ENCODE peak calls at places on chromosome 9, in nine cellular contexts. A is neural crest cell, M is B cell, I is cardiac fibroblast, S is fibroblast of lung, P is keratinocyte, Q is hepatocyte, T is HFF-Myc, C is transverse colon. F is an unnamed sample.

GRCh38 chr9:98652741-98653140 is 56.0 kb downstream of the GABBR2 start:
- DNase-seq in A (no peak), C (no peak), T (no peak), I (no peak), P (no peak), S (no peak), M (no peak), Q (no peak), F (no peak)

GRCh38 chr9:126752376-126752775 is 52.5 kb upstream of the ZBTB43 start:
- DNase-seq in A (no peak), C (no peak), Q (peak; percentile 60), T (no peak), M (no peak), S (no peak), P (no peak), I (no peak), F (no peak)

GRCh38 chr9:87601175-87601574 is 103.5 kb downstream of the DAPK1 start:
- DNase-seq in A (no peak), S (no peak), P (no peak), T (no peak), Q (peak; percentile 49), C (peak; percentile 77), M (no peak), I (no peak), F (peak; percentile 29)

GRCh38 chr9:123335227-123335985 is 20.6 kb upstream of the CRB2 start:
- DNase-seq in C (no peak), T (peak; percentile 24), S (peak; percentile 59), I (peak; percentile 73), A (no peak), P (no peak), M (peak; percentile 63), Q (peak; percentile 89), F (no peak)

GRCh38 chr9:137486545-137487453 is 27.7 kb upstream of the NSMF start:
- DNase-seq in M (no peak), C (no peak), P (no peak), T (no peak), Q (no peak), I (no peak), A (no peak), S (no peak), F (no peak)

GRCh38 chr9:137080260-137081122 is 3.2 kb downstream of the UAP1L1 start:
- DNase-seq in T (no peak), S (no peak), C (no peak), Q (no peak), I (no peak), M (no peak), P (no peak), A (no peak), F (no peak)

GRCh38 chr9:134293576-134294227 is 32.6 kb upstream of the RXRA start:
- DNase-seq in M (no peak), S (peak; percentile 11), Q (peak; percentile 35), T (no peak), A (no peak), P (no peak), I (peak; percentile 23), C (no peak), F (no peak)

GRCh38 chr9:123375725-123376132 is 19.7 kb downstream of the CRB2 start:
- DNase-seq in P (no peak), S (peak; percentile 12), T (no peak), A (no peak), I (peak; percentile 35), M (no peak), C (peak; percentile 85), Q (peak; percentile 86), F (no peak)

GRCh38 chr9:133463234-133463863 is 3.6 kb downstream of the CACFD1 start:
- DNase-seq in S (no peak), T (no peak), A (no peak), I (no peak), C (no peak), P (no peak), Q (no peak), M (no peak), F (peak; percentile 23)

GRCh38 chr9:133227242-133227860 is 18.3 kb upstream of the OBP2B start:
- DNase-seq in A (no peak), P (no peak), M (no peak), C (no peak), I (no peak), Q (no peak), T (no peak), S (no peak), F (no peak)

GRCh38 chr9:101477736-101478135 is 42.2 kb upstream of the ALDOB start:
- DNase-seq in T (no peak), Q (no peak), S (no peak), M (no peak), P (no peak), I (no peak), C (no peak), A (no peak), F (no peak)

GRCh38 chr9:35488566-35489312 is 1.2 kb upstream of the RUSC2 start:
- DNase-seq in Q (no peak), S (no peak), A (no peak), I (no peak), T (no peak), C (no peak), P (no peak), M (no peak), F (no peak)

GRCh38 chr9:2228641-2229040 is 213.5 kb downstream of the SMARCA2 start:
- DNase-seq in M (no peak), T (no peak), I (no peak), S (no peak), A (no peak), P (no peak), Q (no peak), C (no peak), F (no peak)

GRCh38 chr9:11275158-11275695 is 662.4 kb upstream of the PTPRD start:
- DNase-seq in S (no peak), A (no peak), M (no peak), I (no peak), C (no peak), P (no peak), T (no peak), Q (peak; percentile 33), F (no peak)

GRCh38 chr9:91949946-91950664 is at the start of gene ROR2:
- DNase-seq in C (peak; percentile 75), I (peak; percentile 86), M (no peak), A (peak; percentile 82), T (no peak), Q (peak; percentile 94), P (no peak), S (peak; percentile 70), F (peak; percentile 66)

GRCh38 chr9:5643005-5643624 is 14.2 kb downstream of the RIC1 start:
- DNase-seq in I (no peak), Q (no peak), T (no peak), S (no peak), P (no peak), M (no peak), A (no peak), C (no peak), F (no peak)

GRCh38 chr9:93028448-93029006 is 30.0 kb upstream of the SUSD3 start:
- DNase-seq in Q (no peak), A (no peak), T (no peak), P (no peak), I (peak; percentile 16), S (no peak), M (peak; percentile 85), C (peak; percentile 16), F (no peak)

GRCh38 chr9:36913393-36914211 is 120.5 kb downstream of the PAX5 start:
- DNase-seq in Q (no peak), T (no peak), M (no peak), S (no peak), P (no peak), A (no peak), I (no peak), C (no peak), F (no peak)
- TF ChIP-seq CTCF in Q (no peak), T (peak; percentile 12), M (no peak), S (no peak), P (peak; percentile 32), A (no peak), I (peak; percentile 27), C (no peak), F (no peak)

GRCh38 chr9:16743375-16743774 is 127.1 kb downstream of the BNC2 start:
- DNase-seq in A (no peak), P (no peak), Q (no peak), I (no peak), M (no peak), S (no peak), C (no peak), T (no peak), F (no peak)
- TF ChIP-seq CTCF in A (no peak), P (no peak), Q (no peak), I (no peak), M (no peak), S (no peak), C (no peak), T (no peak), F (no peak)

GRCh38 chr9:90915693-90916092 is 114.1 kb downstream of the SYK start:
- DNase-seq in C (peak; percentile 58), I (no peak), Q (peak; percentile 46), S (peak; percentile 46), T (no peak), P (no peak), A (no peak), M (no peak), F (peak; percentile 28)
- TF ChIP-seq CTCF in C (no peak), I (peak; percentile 45), Q (peak; percentile 31), S (peak; percentile 46), T (peak; percentile 47), P (peak; percentile 42), A (no peak), M (no peak), F (no peak)

DNA sequence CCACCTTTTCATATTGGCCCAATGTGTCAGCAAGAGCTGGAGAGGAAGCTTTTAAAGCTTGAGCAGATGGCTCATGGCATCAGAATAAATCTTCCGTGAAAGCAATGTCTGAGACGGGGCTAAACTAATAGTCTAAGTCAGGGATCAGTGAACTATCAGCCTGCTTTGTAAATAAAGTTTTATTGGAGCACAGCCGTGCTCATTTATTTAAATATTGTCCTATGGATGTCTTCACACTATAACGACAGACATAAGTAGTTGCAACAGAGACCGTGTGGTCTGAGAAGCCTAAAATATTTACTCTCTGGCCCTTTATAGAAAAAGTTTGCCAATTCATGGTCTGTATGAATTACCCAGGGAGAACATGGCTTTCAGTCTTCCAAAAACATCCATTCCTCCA is 85.6 kb upstream of the SLC44A1 start:
- DNase-seq in Q (no peak), M (no peak), C (no peak), A (no peak), S (no peak), P (no peak), I (no peak), T (no peak), F (no peak)
- TF ChIP-seq CTCF in Q (no peak), M (no peak), C (no peak), A (no peak), S (no peak), P (no peak), I (no peak), T (no peak), F (no peak)

DNA sequence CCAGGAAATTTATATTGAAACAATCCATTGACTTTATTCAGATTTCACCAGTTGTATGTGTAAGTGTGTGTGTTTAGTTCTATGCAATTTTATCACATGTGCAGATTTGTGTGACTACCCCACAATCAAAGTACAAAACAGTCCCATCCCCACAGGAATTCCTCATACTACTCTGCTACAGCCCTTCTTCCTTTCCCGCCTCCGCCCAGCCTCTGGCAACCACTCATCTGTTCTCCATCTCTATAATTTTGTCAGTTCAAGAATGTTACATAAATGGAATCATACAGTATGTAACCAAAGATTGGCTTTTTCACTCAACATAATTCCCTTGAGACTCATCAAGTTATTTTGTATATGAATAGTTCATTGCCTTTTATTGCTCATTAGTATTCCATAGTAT is 289.1 kb downstream of the GADD45G start:
- DNase-seq in A (no peak), P (no peak), T (no peak), I (no peak), S (no peak), Q (no peak), C (no peak), M (no peak), F (no peak)
- TF ChIP-seq CTCF in A (no peak), P (no peak), T (no peak), I (no peak), S (no peak), Q (no peak), C (no peak), M (no peak), F (no peak)